ENCODE peak calls at places on chromosomes 13 and 19, in five cellular contexts. One of them, this sample, is unnamed.

GRCh38 chr13:84279166-84279565 is 396.9 kb upstream of the SLITRK1 start:
- DNase-seq in heart left ventricle: no peak
- DNase-seq in fibroblast of lung: no peak
- DNase-seq in ascending aorta: no peak
- DNase-seq in WERI-Rb-1: no peak
- DNase-seq in this sample: no peak

GRCh38 chr19:52640916-52641315 is 2.8 kb upstream of the ZNF83 start:
- DNase-seq in heart left ventricle: no peak
- DNase-seq in fibroblast of lung: no peak
- DNase-seq in ascending aorta: no peak
- DNase-seq in WERI-Rb-1: peak
- DNase-seq in this sample: no peak

GRCh38 chr13:48896312-48896711 is 79.4 kb upstream of the FNDC3A start:
- DNase-seq in heart left ventricle: no peak
- DNase-seq in fibroblast of lung: peak
- DNase-seq in ascending aorta: no peak
- DNase-seq in WERI-Rb-1: no peak
- DNase-seq in this sample: no peak

GRCh38 chr19:57803594-57804325 is 11.0 kb downstream of the ZNF552 start:
- DNase-seq in heart left ventricle: no peak
- DNase-seq in fibroblast of lung: peak
- DNase-seq in ascending aorta: no peak
- DNase-seq in WERI-Rb-1: no peak
- DNase-seq in this sample: peak

GRCh38 chr13:99687728-99688397 is 186.6 kb downstream of the TM9SF2 start:
- DNase-seq in heart left ventricle: no peak
- DNase-seq in fibroblast of lung: no peak
- DNase-seq in ascending aorta: no peak
- DNase-seq in WERI-Rb-1: no peak
- DNase-seq in this sample: no peak

GRCh38 chr19:13027557-13027956 is 32.3 kb downstream of the NFIX start:
- DNase-seq in heart left ventricle: no peak
- DNase-seq in fibroblast of lung: no peak
- DNase-seq in ascending aorta: no peak
- DNase-seq in WERI-Rb-1: no peak
- DNase-seq in this sample: no peak

GRCh38 chr13:26760835-26761582 is 423 bp upstream of the GPR12 start:
- DNase-seq in heart left ventricle: no peak
- DNase-seq in fibroblast of lung: no peak
- DNase-seq in ascending aorta: no peak
- DNase-seq in WERI-Rb-1: no peak
- DNase-seq in this sample: no peak

GRCh38 chr13:82292334-82292733 is 1589.9 kb downstream of the SLITRK1 start:
- DNase-seq in heart left ventricle: no peak
- DNase-seq in fibroblast of lung: no peak
- DNase-seq in ascending aorta: no peak
- DNase-seq in WERI-Rb-1: no peak
- DNase-seq in this sample: no peak

GRCh38 chr19:55179570-55180484 is at the start of gene SYT5:
- DNase-seq in heart left ventricle: peak
- DNase-seq in fibroblast of lung: no peak
- DNase-seq in ascending aorta: no peak
- DNase-seq in WERI-Rb-1: peak
- DNase-seq in this sample: no peak

GRCh38 chr19:33282036-33282686 is 20.2 kb downstream of the CEBPA start:
- DNase-seq in heart left ventricle: no peak
- DNase-seq in fibroblast of lung: no peak
- DNase-seq in ascending aorta: no peak
- DNase-seq in WERI-Rb-1: no peak
- DNase-seq in this sample: no peak

GRCh38 chr13:106163426-106163825 is 372.0 kb downstream of the EFNB2 start:
- DNase-seq in heart left ventricle: no peak
- DNase-seq in fibroblast of lung: no peak
- DNase-seq in ascending aorta: no peak
- DNase-seq in WERI-Rb-1: no peak
- DNase-seq in this sample: no peak

GRCh38 chr13:75705395-75705794 is 69.3 kb downstream of the LMO7 start:
- DNase-seq in heart left ventricle: no peak
- DNase-seq in fibroblast of lung: peak
- DNase-seq in ascending aorta: no peak
- DNase-seq in WERI-Rb-1: no peak
- DNase-seq in this sample: peak

GRCh38 chr19:29277107-29277506 is 64.2 kb upstream of the UQCRFS1 start:
- DNase-seq in heart left ventricle: no peak
- DNase-seq in fibroblast of lung: no peak
- DNase-seq in ascending aorta: no peak
- DNase-seq in WERI-Rb-1: no peak
- DNase-seq in this sample: no peak

GRCh38 chr13:75426421-75426820 is 55.5 kb downstream of the TBC1D4 start:
- DNase-seq in heart left ventricle: no peak
- DNase-seq in fibroblast of lung: no peak
- DNase-seq in ascending aorta: no peak
- DNase-seq in WERI-Rb-1: no peak
- DNase-seq in this sample: no peak

GRCh38 chr19:32876236-32876918 is 6.8 kb upstream of the SLC7A9 start:
- DNase-seq in heart left ventricle: no peak
- DNase-seq in fibroblast of lung: no peak
- DNase-seq in ascending aorta: no peak
- DNase-seq in WERI-Rb-1: no peak
- DNase-seq in this sample: no peak

GRCh38 chr19:16920816-16921529 is 32.2 kb downstream of the F2RL3 start:
- DNase-seq in heart left ventricle: no peak
- DNase-seq in fibroblast of lung: peak
- DNase-seq in ascending aorta: no peak
- DNase-seq in WERI-Rb-1: no peak
- DNase-seq in this sample: peak

GRCh38 chr19:13872695-13873389 is 4.1 kb upstream of the NANOS3 start:
- DNase-seq in heart left ventricle: peak
- DNase-seq in fibroblast of lung: no peak
- DNase-seq in ascending aorta: no peak
- DNase-seq in WERI-Rb-1: no peak
- DNase-seq in this sample: no peak

GRCh38 chr13:108226184-108226583 is 8.0 kb downstream of the ABHD13 start:
- DNase-seq in heart left ventricle: no peak
- DNase-seq in fibroblast of lung: no peak
- DNase-seq in ascending aorta: no peak
- DNase-seq in WERI-Rb-1: no peak
- DNase-seq in this sample: no peak

GRCh38 chr13:60467098-60467497 is 70.1 kb downstream of the TDRD3 start:
- DNase-seq in heart left ventricle: no peak
- DNase-seq in fibroblast of lung: no peak
- DNase-seq in ascending aorta: no peak
- DNase-seq in WERI-Rb-1: no peak
- DNase-seq in this sample: no peak

GRCh38 chr13:98445340-98446233 is 131.3 kb downstream of the STK24 start:
- DNase-seq in heart left ventricle: peak
- DNase-seq in fibroblast of lung: peak
- DNase-seq in ascending aorta: no peak
- DNase-seq in WERI-Rb-1: peak
- DNase-seq in this sample: no peak

GRCh38 chr13:112885782-112886268 is 83.2 kb upstream of the MCF2L start:
- DNase-seq in heart left ventricle: peak
- DNase-seq in fibroblast of lung: peak
- DNase-seq in ascending aorta: no peak
- DNase-seq in WERI-Rb-1: peak
- DNase-seq in this sample: peak

GRCh38 chr19:45322744-45323281 is at the start of gene CKM:
- DNase-seq in heart left ventricle: peak
- DNase-seq in fibroblast of lung: no peak
- DNase-seq in ascending aorta: no peak
- DNase-seq in WERI-Rb-1: no peak
- DNase-seq in this sample: no peak

GRCh38 chr13:95067303-95067702 is 233.9 kb downstream of the ABCC4 start:
- DNase-seq in heart left ventricle: no peak
- DNase-seq in fibroblast of lung: peak
- DNase-seq in ascending aorta: no peak
- DNase-seq in WERI-Rb-1: no peak
- DNase-seq in this sample: no peak

GRCh38 chr19:13729859-13730258 is 34.5 kb upstream of the MRI1 start:
- DNase-seq in heart left ventricle: no peak
- DNase-seq in fibroblast of lung: no peak
- DNase-seq in ascending aorta: no peak
- DNase-seq in WERI-Rb-1: no peak
- DNase-seq in this sample: no peak

GRCh38 chr19:51138549-51138979 is 3.5 kb upstream of the SIGLEC7 start:
- DNase-seq in heart left ventricle: peak
- DNase-seq in fibroblast of lung: no peak
- DNase-seq in ascending aorta: peak
- DNase-seq in WERI-Rb-1: no peak
- DNase-seq in this sample: no peak

GRCh38 chr13:39385621-39386231 is 217.3 kb downstream of the LHFPL6 start:
- DNase-seq in heart left ventricle: no peak
- DNase-seq in fibroblast of lung: no peak
- DNase-seq in ascending aorta: no peak
- DNase-seq in WERI-Rb-1: no peak
- DNase-seq in this sample: no peak

GRCh38 chr13:32837973-32838940 is 178.0 kb upstream of the KL start:
- DNase-seq in heart left ventricle: no peak
- DNase-seq in fibroblast of lung: no peak
- DNase-seq in ascending aorta: no peak
- DNase-seq in WERI-Rb-1: no peak
- DNase-seq in this sample: no peak

GRCh38 chr19:15223649-15224371 is 8.4 kb downstream of the EPHX3 start:
- DNase-seq in heart left ventricle: peak
- DNase-seq in fibroblast of lung: no peak
- DNase-seq in ascending aorta: no peak
- DNase-seq in WERI-Rb-1: no peak
- DNase-seq in this sample: no peak

GRCh38 chr13:24381539-24382265 is 72.3 kb downstream of the C1QTNF9 start:
- DNase-seq in heart left ventricle: no peak
- DNase-seq in fibroblast of lung: peak
- DNase-seq in ascending aorta: no peak
- DNase-seq in WERI-Rb-1: no peak
- DNase-seq in this sample: no peak

GRCh38 chr19:40467007-40467565 is 285 bp downstream of the SPTBN4 start:
- DNase-seq in heart left ventricle: no peak
- DNase-seq in fibroblast of lung: no peak
- DNase-seq in ascending aorta: no peak
- DNase-seq in WERI-Rb-1: no peak
- DNase-seq in this sample: no peak

GRCh38 chr13:24627090-24627714 is 53.0 kb upstream of the ATP12A start:
- DNase-seq in heart left ventricle: no peak
- DNase-seq in fibroblast of lung: no peak
- DNase-seq in ascending aorta: no peak
- DNase-seq in WERI-Rb-1: peak
- DNase-seq in this sample: no peak

GRCh38 chr19:35048911-35049411 is 7.4 kb downstream of the HPN start:
- DNase-seq in heart left ventricle: peak
- DNase-seq in fibroblast of lung: no peak
- DNase-seq in ascending aorta: no peak
- DNase-seq in WERI-Rb-1: no peak
- DNase-seq in this sample: no peak

GRCh38 chr19:3001235-3001800 is 24.0 kb downstream of the TLE6 start:
- DNase-seq in heart left ventricle: no peak
- DNase-seq in fibroblast of lung: no peak
- DNase-seq in ascending aorta: no peak
- DNase-seq in WERI-Rb-1: no peak
- DNase-seq in this sample: no peak
- TF ChIP-seq CTCF in heart left ventricle: no peak
- TF ChIP-seq CTCF in fibroblast of lung: no peak
- TF ChIP-seq CTCF in ascending aorta: no peak
- TF ChIP-seq CTCF in WERI-Rb-1: no peak
- TF ChIP-seq CTCF in this sample: no peak

GRCh38 chr13:110455941-110456340 is 105.6 kb downstream of the RAB20 start:
- DNase-seq in heart left ventricle: peak
- DNase-seq in fibroblast of lung: peak
- DNase-seq in ascending aorta: no peak
- DNase-seq in WERI-Rb-1: peak
- DNase-seq in this sample: no peak
- H3K4me3 ChIP-seq in heart left ventricle: no peak
- H3K4me3 ChIP-seq in fibroblast of lung: no peak
- H3K4me3 ChIP-seq in ascending aorta: no peak
- H3K4me3 ChIP-seq in WERI-Rb-1: no peak
- H3K4me3 ChIP-seq in this sample: no peak

GRCh38 chr19:24029941-24030636 is 56.9 kb upstream of the ZNF254 start:
- DNase-seq in heart left ventricle: no peak
- DNase-seq in fibroblast of lung: no peak
- DNase-seq in ascending aorta: no peak
- DNase-seq in WERI-Rb-1: peak
- DNase-seq in this sample: no peak

GRCh38 chr19:24032651-24033050 is 54.3 kb upstream of the ZNF254 start:
- DNase-seq in heart left ventricle: no peak
- DNase-seq in fibroblast of lung: no peak
- DNase-seq in ascending aorta: no peak
- DNase-seq in WERI-Rb-1: no peak
- DNase-seq in this sample: no peak

GRCh38 chr19:24033962-24034342 is 53.0 kb upstream of the ZNF254 start:
- DNase-seq in heart left ventricle: peak
- DNase-seq in fibroblast of lung: peak
- DNase-seq in ascending aorta: no peak
- DNase-seq in WERI-Rb-1: peak
- DNase-seq in this sample: peak

GRCh38 chr19:24033308-24033961 is 53.6 kb upstream of the ZNF254 start:
- DNase-seq in heart left ventricle: peak
- DNase-seq in fibroblast of lung: peak
- DNase-seq in ascending aorta: peak
- DNase-seq in WERI-Rb-1: peak
- DNase-seq in this sample: peak
- TF ChIP-seq CTCF in heart left ventricle: peak
- TF ChIP-seq CTCF in fibroblast of lung: no peak
- TF ChIP-seq CTCF in ascending aorta: no peak
- TF ChIP-seq CTCF in WERI-Rb-1: peak
- TF ChIP-seq CTCF in this sample: no peak

GRCh38 chr13:45316210-45316799 is 24.7 kb downstream of the TPT1 start:
- DNase-seq in heart left ventricle: no peak
- DNase-seq in fibroblast of lung: no peak
- DNase-seq in ascending aorta: no peak
- DNase-seq in WERI-Rb-1: no peak
- DNase-seq in this sample: no peak
- H3K4me3 ChIP-seq in heart left ventricle: no peak
- H3K4me3 ChIP-seq in fibroblast of lung: no peak
- H3K4me3 ChIP-seq in ascending aorta: no peak
- H3K4me3 ChIP-seq in WERI-Rb-1: no peak
- H3K4me3 ChIP-seq in this sample: no peak

DNA sequence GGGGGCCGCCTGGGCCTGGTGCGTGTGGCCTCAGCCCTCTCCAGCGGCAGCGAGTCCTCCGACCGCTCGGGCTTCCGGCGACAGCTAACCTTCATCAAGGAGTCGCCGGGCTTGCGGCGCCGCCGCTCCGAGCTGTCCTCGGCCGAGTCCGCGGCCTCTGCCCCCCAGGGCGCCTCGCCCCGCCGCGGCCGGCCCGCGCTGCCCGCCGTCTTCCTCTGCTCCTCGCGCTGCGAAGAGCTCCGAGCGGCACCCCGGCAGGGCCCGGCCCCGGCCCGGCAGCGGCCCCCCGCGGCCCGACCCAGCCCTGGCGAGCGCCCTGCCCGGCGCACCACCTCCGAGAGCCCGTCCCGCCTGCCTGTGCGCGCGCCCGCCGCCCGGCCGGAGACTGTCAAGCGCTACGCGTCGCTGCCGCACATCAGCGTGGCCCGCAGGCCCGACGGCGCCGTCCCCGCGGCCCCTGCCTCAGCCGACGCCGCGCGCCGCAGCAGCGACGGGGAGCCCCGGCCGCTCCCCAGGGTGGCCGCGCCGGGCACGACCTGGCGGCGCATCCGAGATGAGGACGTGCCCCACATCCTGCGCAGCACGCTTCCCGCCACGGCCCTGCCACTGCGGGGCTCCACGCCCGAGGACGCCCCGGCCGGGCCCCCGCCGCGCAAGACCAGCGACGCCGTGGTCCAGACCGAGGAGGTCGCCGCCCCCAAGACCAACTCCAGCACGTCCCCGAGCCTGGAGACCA is 9.6 kb downstream of the C19orf25 start:
- DNase-seq in heart left ventricle: no peak
- DNase-seq in fibroblast of lung: no peak
- DNase-seq in ascending aorta: no peak
- DNase-seq in WERI-Rb-1: no peak
- DNase-seq in this sample: no peak
- TF ChIP-seq CTCF in heart left ventricle: no peak
- TF ChIP-seq CTCF in fibroblast of lung: no peak
- TF ChIP-seq CTCF in ascending aorta: no peak
- TF ChIP-seq CTCF in WERI-Rb-1: no peak
- TF ChIP-seq CTCF in this sample: no peak

This sample was measured in AG09309.